ENCODE peak calls at places on chromosomes 12 and 14, in five cellular contexts. N is cerebellum, P is small intestine, K is HTR-8/SVneo, Y is uterus. J is an unnamed sample.
A peak's percentile ranks its signal among the peaks of the same experiment; 100 is the strongest.

GRCh38 chr12:99709116-99709515 is 61.6 kb downstream of the GARIN6 start:
- DNase-seq in P (no peak), N (no peak), Y (no peak), K (no peak), J (no peak)

GRCh38 chr14:100429537-100429936 is 106.4 kb downstream of the SLC25A47 start:
- DNase-seq in Y (no peak), P (peak; percentile 50), N (no peak), K (no peak), J (no peak)

GRCh38 chr12:56152756-56153137 is 360 bp downstream of the MYL6B start:
- DNase-seq in Y (no peak), K (no peak), P (no peak), N (no peak), J (no peak)

GRCh38 chr12:91139981-91140659 is 28.8 kb upstream of the LUM start:
- DNase-seq in Y (no peak), N (no peak), K (no peak), P (no peak), J (no peak)

GRCh38 chr12:120688527-120689071 is 1.6 kb downstream of the MLEC start:
- DNase-seq in P (peak; percentile 94), K (no peak), Y (no peak), N (no peak), J (no peak)

GRCh38 chr12:84506317-84506716 is 406.3 kb downstream of the SLC6A15 start:
- DNase-seq in Y (no peak), K (no peak), P (no peak), N (no peak), J (no peak)

GRCh38 chr12:112969547-112970306 is 8.6 kb upstream of the OAS2 start:
- DNase-seq in P (no peak), N (no peak), Y (no peak), K (no peak), J (no peak)

GRCh38 chr12:53722450-53723041 is 4.7 kb downstream of the CALCOCO1 start:
- DNase-seq in N (no peak), P (no peak), K (no peak), Y (no peak), J (no peak)

GRCh38 chr14:61077946-61078738 is 97.1 kb downstream of the SLC38A6 start:
- DNase-seq in K (no peak), Y (no peak), N (no peak), P (no peak), J (no peak)